ENCODE peak calls at places on chromosome 20, in eight cellular contexts. N is hippocampal formation; B is T-helper 17 cell; R is activated CD4-positive, alpha-beta T cell treated with anti-CD3 and anti-CD28 coated beads, Interleukin-2, amount 50 U/mL, for 1 hour; C is GM23248; S is H54; D is LoVo; M is fibroblast of the aortic adventitia. Q is an unnamed sample.

GRCh38 chr20:3281437-3281836 is 42.4 kb upstream of the SLC4A11 start:
- DNase-seq in R (no peak), N (no peak), D (no peak), B (no peak), M (no peak), S (no peak), C (no peak), Q (no peak)

GRCh38 chr20:5465281-5465680 is 148.5 kb upstream of the PROKR2 start:
- DNase-seq in B (no peak), N (no peak), S (no peak), M (no peak), C (no peak), R (no peak), D (no peak), Q (no peak)

GRCh38 chr20:63360850-63361497 is at the start of gene CHRNA4:
- DNase-seq in N (no peak), S (no peak), R (no peak), B (no peak), D (no peak), M (no peak), C (peak; percentile 24), Q (no peak)

GRCh38 chr20:44723391-44723790 is 8.2 kb downstream of the CCN5 start:
- DNase-seq in N (no peak), D (no peak), M (no peak), S (no peak), R (no peak), B (no peak), C (no peak), Q (no peak)

GRCh38 chr20:59220161-59220560 is 56.5 kb downstream of the ZNF831 start:
- DNase-seq in M (no peak), B (no peak), N (no peak), S (no peak), R (no peak), C (no peak), D (no peak), Q (no peak)

GRCh38 chr20:63121749-63122405 is 94.1 kb downstream of the YTHDF1 start:
- DNase-seq in N (no peak), B (no peak), S (no peak), M (no peak), R (no peak), D (no peak), C (no peak), Q (no peak)

GRCh38 chr20:62305149-62305764 is 2.5 kb downstream of the ADRM1 start:
- DNase-seq in M (peak; percentile 3), D (no peak), N (no peak), S (no peak), B (no peak), C (peak; percentile 14), R (no peak), Q (no peak)

GRCh38 chr20:2382833-2383232 is 2.1 kb downstream of the TGM6 start:
- DNase-seq in C (peak; percentile 69), S (no peak), B (no peak), M (peak; percentile 25), D (no peak), N (no peak), R (no peak), Q (no peak)

GRCh38 chr20:62216636-62217566 is 3.2 kb downstream of the HRH3 start:
- DNase-seq in N (no peak), S (no peak), C (no peak), M (no peak), R (no peak), B (no peak), D (no peak), Q (no peak)

GRCh38 chr20:46970937-46971630 is 76.4 kb downstream of the EYA2 start:
- DNase-seq in N (peak; percentile 29), B (no peak), M (peak; percentile 91), S (peak; percentile 44), C (peak; percentile 86), R (no peak), D (peak; percentile 13), Q (peak; percentile 8)

GRCh38 chr20:15240801-15241200 is 903.4 kb upstream of the FLRT3 start:
- DNase-seq in M (no peak), R (no peak), D (no peak), N (no peak), C (peak; percentile 39), B (no peak), S (no peak), Q (no peak)

GRCh38 chr20:33099842-33100538 is 20.5 kb downstream of the BPIFB4 start:
- DNase-seq in R (no peak), M (no peak), C (no peak), B (no peak), N (no peak), S (peak; percentile 27), D (peak; percentile 29), Q (no peak)

GRCh38 chr20:7155794-7156193 is 388.3 kb downstream of the BMP2 start:
- DNase-seq in M (no peak), S (no peak), R (no peak), N (no peak), C (no peak), D (no peak), B (no peak), Q (no peak)

GRCh38 chr20:25579081-25579770 is 6.1 kb downstream of the NINL start:
- DNase-seq in C (no peak), M (no peak), S (peak; percentile 79), R (no peak), D (no peak), B (no peak), N (no peak), Q (no peak)

GRCh38 chr20:43726811-43727338 is at the start of gene GTSF1L:
- DNase-seq in M (peak; percentile 86), C (peak; percentile 82), R (no peak), S (peak; percentile 26), D (no peak), N (no peak), B (no peak), Q (no peak)

GRCh38 chr20:37522258-37523011 is 1.4 kb downstream of the NNAT start:
- DNase-seq in D (no peak), N (no peak), B (no peak), R (no peak), C (no peak), S (no peak), M (peak; percentile 36), Q (no peak)

GRCh38 chr20:25053207-25054132 is 4.5 kb downstream of the ACSS1 start:
- DNase-seq in R (no peak), N (peak; percentile 40), C (peak; percentile 64), S (no peak), M (peak; percentile 84), B (no peak), D (no peak), Q (no peak)

GRCh38 chr20:58922036-58922435 is 59.0 kb upstream of the NELFCD start:
- DNase-seq in B (no peak), M (no peak), S (no peak), D (no peak), R (no peak), C (no peak), N (no peak), Q (no peak)

GRCh38 chr20:41889125-41889870 is 271.1 kb upstream of the CHD6 start:
- DNase-seq in B (no peak), C (no peak), S (no peak), N (no peak), D (no peak), M (no peak), R (no peak), Q (no peak)

GRCh38 chr20:32018269-32019155 is 8.3 kb downstream of the CCM2L start:
- DNase-seq in N (no peak), S (peak; percentile 88), M (no peak), C (peak; percentile 14), D (peak; percentile 75), B (peak; percentile 32), R (peak; percentile 44), Q (no peak)